ENCODE peak calls at places on chromosome 10, in ten cellular contexts. Y is hypothalamus; U is GM18507; R is GM03348; H is stimulated activated CD8-positive, alpha-beta memory T cell treated with anti-CD3 and anti-CD28 coated beads, Interleukin-7, amount 100 ng/mL, for 24 hours; P is ascending aorta; X is Right ventricle myocardium superior; F is T follicular helper cell; Z is GM12864; N is Caki2. T is an unnamed sample.

GRCh38 chr10:14822879-14823755 is 14.7 kb downstream of the CDNF start:
- DNase-seq in Y (no peak), U (peak), R (peak), H (no peak), P (no peak), X (no peak), F (peak), Z (no peak), N (peak), T (no peak)

GRCh38 chr10:3978174-3978573 is 193.2 kb upstream of the KLF6 start:
- DNase-seq in Y (no peak), U (no peak), R (peak), H (no peak), P (no peak), X (no peak), F (no peak), Z (no peak), N (peak), T (no peak)

GRCh38 chr10:101576229-101576863 is 11.7 kb downstream of the POLL start:
- DNase-seq in Y (no peak), U (no peak), R (no peak), H (no peak), P (no peak), X (peak), F (no peak), Z (no peak), N (peak), T (no peak)

GRCh38 chr10:71218046-71218832 is 5.9 kb downstream of the UNC5B start:
- DNase-seq in Y (no peak), U (no peak), R (no peak), H (no peak), P (peak), X (no peak), F (no peak), Z (no peak), N (no peak), T (no peak)

GRCh38 chr10:70106958-70107791 is 25.4 kb downstream of the AIFM2 start:
- DNase-seq in Y (no peak), U (no peak), R (peak), H (no peak), P (no peak), X (no peak), F (no peak), Z (no peak), N (no peak), T (no peak)

GRCh38 chr10:62224606-62225005 is 44.0 kb downstream of the RTKN2 start:
- DNase-seq in Y (no peak), U (no peak), R (peak), H (no peak), P (no peak), X (no peak), F (no peak), Z (no peak), N (peak), T (no peak)

GRCh38 chr10:122476034-122476695 is 14.8 kb downstream of the HTRA1 start:
- DNase-seq in Y (no peak), U (no peak), R (no peak), H (no peak), P (no peak), X (peak), F (no peak), Z (no peak), N (no peak), T (no peak)

GRCh38 chr10:123009105-123009805 is 449 bp downstream of the ACADSB start:
- DNase-seq in Y (no peak), U (peak), R (peak), H (no peak), P (peak), X (peak), F (no peak), Z (no peak), N (peak), T (no peak)

GRCh38 chr10:86342111-86342863 is 24.3 kb downstream of the GRID1 start:
- DNase-seq in Y (no peak), U (no peak), R (no peak), H (no peak), P (no peak), X (peak), F (no peak), Z (no peak), N (no peak), T (no peak)

GRCh38 chr10:3468919-3469638 is 296.5 kb upstream of the PITRM1 start:
- DNase-seq in Y (no peak), U (no peak), R (peak), H (no peak), P (peak), X (peak), F (no peak), Z (no peak), N (peak), T (peak)

GRCh38 chr10:79927111-79927828 is 21.6 kb downstream of the SFTPD start:
- DNase-seq in Y (no peak), U (no peak), R (no peak), H (no peak), P (no peak), X (peak), F (no peak), Z (no peak), N (no peak), T (no peak)

GRCh38 chr10:16649757-16650156 is 128.1 kb upstream of the C1QL3 start:
- DNase-seq in Y (no peak), U (no peak), R (no peak), H (no peak), P (no peak), X (no peak), F (no peak), Z (no peak), N (no peak), T (no peak)

GRCh38 chr10:12587408-12587807 is 238.1 kb downstream of the CAMK1D start:
- DNase-seq in Y (no peak), U (no peak), R (no peak), H (no peak), P (no peak), X (no peak), F (no peak), Z (no peak), N (no peak), T (no peak)

GRCh38 chr10:133359972-133360610 is 2.3 kb upstream of the FUOM start:
- DNase-seq in Y (no peak), U (no peak), R (no peak), H (no peak), P (no peak), X (no peak), F (no peak), Z (no peak), N (no peak), T (no peak)

GRCh38 chr10:72248477-72249151 is 25.1 kb upstream of the DDIT4 start:
- DNase-seq in Y (peak), U (peak), R (no peak), H (peak), P (peak), X (peak), F (peak), Z (peak), N (no peak), T (peak)

GRCh38 chr10:29949411-29950011 is 109.9 kb downstream of the JCAD start:
- DNase-seq in Y (no peak), U (no peak), R (peak), H (no peak), P (peak), X (no peak), F (no peak), Z (no peak), N (peak), T (no peak)

GRCh38 chr10:48522011-48522765 is 82.7 kb downstream of the ARHGAP22 start:
- DNase-seq in Y (no peak), U (no peak), R (no peak), H (no peak), P (no peak), X (no peak), F (no peak), Z (no peak), N (no peak), T (no peak)

GRCh38 chr10:116669080-116669479 is 48.3 kb downstream of the PNLIPRP2 start:
- DNase-seq in Y (no peak), U (no peak), R (peak), H (no peak), P (no peak), X (no peak), F (no peak), Z (no peak), N (no peak), T (no peak)

GRCh38 chr10:90398551-90398950 is 459.3 kb downstream of the HTR7 start:
- DNase-seq in Y (no peak), U (no peak), R (no peak), H (no peak), P (no peak), X (no peak), F (no peak), Z (no peak), N (no peak), T (no peak)

GRCh38 chr10:3099291-3100092 is 32.1 kb downstream of the PFKP start:
- DNase-seq in Y (no peak), U (no peak), R (peak), H (no peak), P (peak), X (no peak), F (no peak), Z (no peak), N (no peak), T (no peak)

GRCh38 chr10:86298501-86299001 is 68.0 kb downstream of the GRID1 start:
- DNase-seq in Y (no peak), U (no peak), R (no peak), H (no peak), P (peak), X (no peak), F (no peak), Z (no peak), N (no peak), T (no peak)

T was measured in nucleus accumbens.